ENCODE peak calls at places on chromosome 18, in six cellular contexts. F, Y, M, R, Z and H are unnamed samples.

GRCh38 chr18:31057031-31057430 is 14.5 kb upstream of the DSC3 start:
- DNase-seq in F (no peak), Y (no peak), M (no peak), R (no peak), Z (no peak), H (no peak)

GRCh38 chr18:13725566-13726227 is 661 bp downstream of the FAM210A start:
- DNase-seq in F (peak), Y (no peak), M (peak), R (no peak), Z (peak), H (no peak)

GRCh38 chr18:49899647-49900330 is 86.5 kb upstream of the ACAA2 start:
- DNase-seq in F (no peak), Y (no peak), M (no peak), R (no peak), Z (peak), H (no peak)

GRCh38 chr18:64330976-64331375 is 182.1 kb upstream of the LINC00305 start:
- DNase-seq in F (no peak), Y (no peak), M (no peak), R (no peak), Z (no peak), H (no peak)

GRCh38 chr18:46343940-46344372 is 239.8 kb downstream of the HAUS1 start:
- DNase-seq in F (no peak), Y (peak), M (no peak), R (no peak), Z (peak), H (no peak)

GRCh38 chr18:55319517-55319905 is 268.5 kb downstream of the TCF4 start:
- DNase-seq in F (no peak), Y (no peak), M (peak), R (no peak), Z (no peak), H (no peak)

GRCh38 chr18:23924813-23925212 is 89.7 kb upstream of the TTC39C start:
- DNase-seq in F (no peak), Y (no peak), M (peak), R (no peak), Z (no peak), H (no peak)

GRCh38 chr18:79092869-79093268 is 23.7 kb downstream of the ATP9B start:
- DNase-seq in F (no peak), Y (no peak), M (no peak), R (no peak), Z (no peak), H (no peak)

GRCh38 chr18:61606759-61607158 is 273.5 kb downstream of the CDH20 start:
- DNase-seq in F (peak), Y (peak), M (peak), R (peak), Z (peak), H (no peak)

GRCh38 chr18:457120-457519 is 43.4 kb downstream of the COLEC12 start:
- DNase-seq in F (no peak), Y (peak), M (peak), R (no peak), Z (no peak), H (no peak)

GRCh38 chr18:11149441-11150270 is at the start of gene PIEZO2:
- DNase-seq in F (peak), Y (peak), M (peak), R (peak), Z (peak), H (peak)

GRCh38 chr18:22705328-22705727 is 227.8 kb upstream of the RBBP8 start:
- DNase-seq in F (peak), Y (no peak), M (peak), R (no peak), Z (no peak), H (no peak)

GRCh38 chr18:35522130-35522959 is 24.6 kb upstream of the INO80C start:
- DNase-seq in F (no peak), Y (no peak), M (no peak), R (no peak), Z (no peak), H (no peak)

GRCh38 chr18:2984703-2985261 is 28.2 kb downstream of the LPIN2 start:
- DNase-seq in F (peak), Y (no peak), M (no peak), R (peak), Z (no peak), H (no peak)

GRCh38 chr18:76410660-76411417 is 84.2 kb downstream of the ZNF516 start:
- DNase-seq in F (no peak), Y (no peak), M (no peak), R (no peak), Z (no peak), H (no peak)
- H3K4me3 ChIP-seq in F (no peak), Y (no peak), M (no peak), R (no peak), Z (no peak), H (no peak)

GRCh38 chr18:27184115-27185024 is 738 bp downstream of the CHST9 start:
- DNase-seq in F (no peak), Y (no peak), M (no peak), R (no peak), Z (peak), H (no peak)

GRCh38 chr18:27185897-27186296 is 789 bp upstream of the CHST9 start:
- DNase-seq in F (no peak), Y (no peak), M (no peak), R (no peak), Z (no peak), H (no peak)

GRCh38 chr18:27188309-27188708 is 3.2 kb upstream of the CHST9 start:
- DNase-seq in F (no peak), Y (no peak), M (no peak), R (no peak), Z (no peak), H (no peak)

GRCh38 chr18:27181726-27182125 is 3.4 kb downstream of the CHST9 start:
- DNase-seq in F (no peak), Y (no peak), M (no peak), R (no peak), Z (no peak), H (no peak)

GRCh38 chr18:27185025-27185763 is at the start of gene CHST9:
- DNase-seq in F (no peak), Y (peak), M (no peak), R (peak), Z (peak), H (peak)
- H3K4me3 ChIP-seq in F (peak), Y (peak), M (no peak), R (peak), Z (peak), H (peak)

GRCh38 chr18:74142251-74142650 is 5.4 kb downstream of the FBXO15 start:
- DNase-seq in F (no peak), Y (no peak), M (peak), R (no peak), Z (no peak), H (no peak)

GRCh38 chr18:74148543-74149070 is 284 bp downstream of the TIMM21 start:
- DNase-seq in F (no peak), Y (no peak), M (no peak), R (no peak), Z (no peak), H (no peak)

GRCh38 chr18:74147779-74148542 is at the start of the genes FBXO15 and TIMM21:
- DNase-seq in F (peak), Y (peak), M (peak), R (peak), Z (peak), H (peak)

GRCh38 chr18:74147491-74147778 is 199 bp downstream of the FBXO15 start:
- DNase-seq in F (no peak), Y (no peak), M (no peak), R (no peak), Z (no peak), H (no peak)

DNA sequence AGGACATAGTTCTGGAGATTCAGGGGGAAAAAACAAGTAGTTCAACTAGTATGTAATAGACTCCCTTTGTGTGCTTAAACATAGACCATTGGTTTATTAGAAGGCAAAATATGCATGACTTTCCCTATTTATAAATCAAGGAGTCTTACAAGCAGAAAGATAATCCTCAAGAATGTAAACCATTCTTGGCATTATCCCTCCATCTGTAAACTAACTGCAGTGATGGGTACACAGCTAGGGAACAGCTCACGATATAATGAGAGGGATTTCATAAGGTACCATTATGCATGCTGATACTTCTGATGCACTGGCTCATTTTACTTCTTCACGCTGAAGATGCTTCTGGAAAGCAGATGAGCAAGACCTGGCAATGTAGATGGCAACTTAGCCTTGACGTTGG is 878 bp downstream of the FBXO15 start:
- DNase-seq in F (no peak), Y (no peak), M (peak), R (no peak), Z (no peak), H (no peak)
- H3K4me3 ChIP-seq in F (peak), Y (peak), M (peak), R (no peak), Z (peak), H (no peak)

GRCh38 chr18:5895300-5895885 is at the start of gene TMEM200C:
- DNase-seq in F (no peak), Y (peak), M (no peak), R (no peak), Z (peak), H (peak)

GRCh38 chr18:5894215-5894612 is 1.1 kb downstream of the TMEM200C start:
- DNase-seq in F (no peak), Y (no peak), M (no peak), R (no peak), Z (no peak), H (no peak)

GRCh38 chr18:5892772-5893431 is 2.4 kb downstream of the TMEM200C start:
- DNase-seq in F (no peak), Y (no peak), M (no peak), R (no peak), Z (no peak), H (no peak)

GRCh38 chr18:5895886-5896740 is 791 bp upstream of the TMEM200C start:
- DNase-seq in F (no peak), Y (peak), M (no peak), R (no peak), Z (peak), H (peak)

DNA sequence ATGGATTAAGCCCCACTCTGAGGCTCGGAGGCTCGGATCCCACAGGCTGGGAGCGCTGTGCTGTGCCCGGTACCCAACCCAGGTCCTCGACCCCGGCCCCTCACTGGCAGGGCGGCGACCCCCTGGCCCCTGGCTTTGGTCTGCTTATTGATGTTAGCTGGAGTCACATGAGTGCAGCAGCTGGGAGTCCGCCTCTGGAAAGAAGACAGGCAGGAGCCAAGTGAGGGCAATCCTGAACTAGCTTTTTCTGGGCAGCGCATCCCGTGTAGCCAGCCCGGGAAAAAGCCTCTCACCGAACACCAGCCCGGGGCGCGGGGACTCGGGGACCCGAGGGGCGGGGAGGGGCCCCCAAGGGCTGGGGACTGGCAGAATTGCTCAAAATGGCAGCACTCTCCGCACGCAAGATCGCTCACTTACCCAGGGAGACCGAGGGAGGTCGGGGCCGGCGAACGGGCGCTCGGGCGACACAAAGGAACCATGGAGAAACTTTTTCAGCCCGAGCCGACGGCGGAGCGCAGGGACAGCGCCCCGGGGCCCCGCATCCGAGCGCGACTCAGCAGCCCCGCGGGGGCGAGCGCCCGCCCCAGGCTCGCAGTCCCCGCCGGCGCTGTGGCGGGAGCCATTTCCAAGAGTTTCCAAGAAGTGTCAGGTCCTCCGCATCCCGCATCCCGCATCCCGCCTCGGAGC is 566 bp downstream of the TMEM200C start:
- DNase-seq in F (no peak), Y (peak), M (no peak), R (no peak), Z (peak), H (no peak)
- H3K4me3 ChIP-seq in F (peak), Y (peak), M (no peak), R (peak), Z (peak), H (no peak)

DNA sequence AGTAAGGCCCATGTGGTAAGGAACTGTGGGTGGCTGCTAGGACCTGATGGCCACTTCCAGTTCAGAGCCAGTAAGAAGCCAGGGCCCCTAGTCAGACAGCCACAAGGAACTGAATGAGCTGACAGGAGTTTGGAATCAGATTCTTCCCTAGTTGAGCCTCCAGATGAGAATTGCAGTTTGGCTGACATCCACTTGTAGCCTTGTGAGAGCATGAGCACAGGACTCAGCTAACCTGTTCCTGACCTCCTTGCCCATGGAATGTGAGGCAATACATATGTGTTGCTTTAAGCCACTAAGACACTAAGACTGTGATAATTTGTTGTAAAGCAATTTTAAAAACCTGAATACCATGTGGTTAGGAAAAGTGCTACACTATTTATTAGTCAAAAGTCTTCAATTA is 1.1 kb upstream of the WDR7 start:
- DNase-seq in F (no peak), Y (no peak), M (no peak), R (no peak), Z (no peak), H (no peak)
- H3K4me3 ChIP-seq in F (no peak), Y (peak), M (no peak), R (no peak), Z (no peak), H (no peak)

GRCh38 chr18:74644713-74645112 is 47.0 kb downstream of the ZNF407 start:
- DNase-seq in F (no peak), Y (no peak), M (no peak), R (no peak), Z (no peak), H (no peak)
- H3K4me3 ChIP-seq in F (no peak), Y (no peak), M (no peak), R (no peak), Z (no peak), H (no peak)

GRCh38 chr18:9916814-9917213 is 3.0 kb downstream of the VAPA start:
- DNase-seq in F (no peak), Y (no peak), M (no peak), R (no peak), Z (no peak), H (no peak)
- H3K4me3 ChIP-seq in F (peak), Y (peak), M (no peak), R (peak), Z (peak), H (no peak)

GRCh38 chr18:68725341-68725740 is 10.4 kb upstream of the TMX3 start:
- DNase-seq in F (no peak), Y (no peak), M (peak), R (no peak), Z (no peak), H (no peak)

GRCh38 chr18:68723539-68723938 is 8.6 kb upstream of the TMX3 start:
- DNase-seq in F (no peak), Y (no peak), M (no peak), R (no peak), Z (no peak), H (no peak)

GRCh38 chr18:68721681-68722583 is 7.0 kb upstream of the TMX3 start:
- DNase-seq in F (no peak), Y (no peak), M (no peak), R (no peak), Z (no peak), H (no peak)

GRCh38 chr18:68722807-68723206 is 7.9 kb upstream of the TMX3 start:
- DNase-seq in F (no peak), Y (no peak), M (no peak), R (no peak), Z (no peak), H (no peak)

GRCh38 chr18:68724021-68724420 is 9.1 kb upstream of the TMX3 start:
- DNase-seq in F (no peak), Y (no peak), M (no peak), R (no peak), Z (peak), H (no peak)
- H3K4me3 ChIP-seq in F (no peak), Y (no peak), M (no peak), R (no peak), Z (no peak), H (no peak)

GRCh38 chr18:26863921-26864497 is 1.5 kb downstream of the AQP4 start:
- DNase-seq in F (no peak), Y (no peak), M (no peak), R (no peak), Z (peak), H (no peak)

GRCh38 chr18:26865557-26865956 is at the start of gene AQP4:
- DNase-seq in F (no peak), Y (peak), M (no peak), R (peak), Z (peak), H (peak)

GRCh38 chr18:26864658-26865057 is 849 bp downstream of the AQP4 start:
- DNase-seq in F (no peak), Y (no peak), M (no peak), R (no peak), Z (peak), H (peak)

GRCh38 chr18:26862084-26862483 is 3.4 kb downstream of the AQP4 start:
- DNase-seq in F (no peak), Y (no peak), M (no peak), R (no peak), Z (no peak), H (no peak)

GRCh38 chr18:26863122-26863879 is 2.2 kb downstream of the AQP4 start:
- DNase-seq in F (peak), Y (peak), M (no peak), R (peak), Z (peak), H (peak)
- H3K4me3 ChIP-seq in F (peak), Y (peak), M (no peak), R (peak), Z (peak), H (no peak)

DNA sequence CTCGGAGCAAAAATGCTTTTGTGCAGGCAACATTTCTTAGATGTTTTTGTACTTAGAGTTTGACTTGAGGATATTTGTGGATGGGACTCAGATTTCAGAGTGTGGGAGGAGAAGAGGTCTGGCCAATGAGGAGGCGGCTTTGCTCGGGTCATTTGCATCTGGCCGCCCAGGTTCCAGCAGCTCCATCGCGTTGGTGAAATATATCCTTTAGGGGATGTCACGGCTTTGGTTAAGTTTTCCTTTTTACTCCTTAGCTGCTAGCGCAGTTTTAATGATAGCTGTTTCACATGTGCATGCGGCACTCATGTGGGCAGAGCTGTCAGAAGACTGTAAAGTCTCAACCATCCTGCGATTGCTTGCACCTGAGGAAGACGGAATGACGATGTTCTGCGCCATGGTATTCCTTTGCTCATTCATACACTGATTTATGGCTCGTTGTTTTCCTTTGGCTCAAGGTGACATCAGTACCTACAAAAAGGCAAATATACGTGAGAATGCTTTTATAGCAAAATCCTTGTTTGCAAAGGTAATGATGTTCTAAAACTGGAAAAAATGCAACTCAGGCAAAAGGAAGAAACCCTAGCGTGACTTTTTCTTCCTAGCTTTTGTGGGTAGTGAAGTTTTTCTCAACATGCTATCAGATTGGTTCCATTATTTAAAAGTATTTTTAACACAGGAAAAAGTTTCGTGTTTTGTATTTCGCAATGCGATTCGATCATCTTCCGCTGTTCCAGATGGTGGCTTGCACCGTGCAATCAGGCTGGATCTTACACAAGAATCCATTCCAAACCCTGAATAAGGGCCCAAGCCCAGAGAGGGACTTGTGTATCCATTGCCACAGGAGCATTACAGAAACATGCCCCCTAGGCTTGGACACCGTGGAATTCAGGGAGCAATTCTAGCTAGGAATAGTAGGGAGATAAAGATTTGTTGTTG is 70.5 kb upstream of the ZNF516 start:
- DNase-seq in F (peak), Y (peak), M (peak), R (peak), Z (peak), H (peak)
- H3K4me3 ChIP-seq in F (no peak), Y (peak), M (peak), R (peak), Z (no peak), H (peak)